ENCODE peak calls at places on chromosomes 13 and 19, in six cellular contexts. N, E, T, U, A and B are unnamed samples.

GRCh38 chr13:83232626-83233025 is 649.6 kb downstream of the SLITRK1 start:
- DNase-seq in A (no peak), U (no peak), N (no peak), T (no peak), E (no peak), B (no peak)

GRCh38 chr19:3073159-3073563 is 10.9 kb upstream of the TLE5 start:
- DNase-seq in A (peak), T (no peak), E (peak), N (no peak), U (no peak), B (no peak)

GRCh38 chr13:25214371-25215252 is 42.5 kb upstream of the AMER2 start:
- DNase-seq in E (peak), U (no peak), N (no peak), T (no peak), A (peak), B (no peak)

GRCh38 chr13:79491715-79492114 is 10.8 kb downstream of the NDFIP2 start:
- DNase-seq in E (no peak), A (peak), U (no peak), T (no peak), N (no peak), B (no peak)

GRCh38 chr13:22496803-22497508 is 683.8 kb upstream of the SGCG start:
- DNase-seq in E (no peak), A (no peak), T (no peak), U (no peak), N (no peak), B (no peak)

GRCh38 chr13:113338451-113338850 is 25.5 kb downstream of the GRTP1 start:
- DNase-seq in E (no peak), A (no peak), N (no peak), T (no peak), U (no peak), B (no peak)

GRCh38 chr13:110405597-110406450 is 98.7 kb downstream of the COL4A2 start:
- DNase-seq in N (no peak), E (no peak), T (no peak), U (no peak), A (peak), B (no peak)

GRCh38 chr13:84430441-84430840 is 548.2 kb upstream of the SLITRK1 start:
- DNase-seq in U (no peak), N (no peak), E (no peak), A (peak), T (no peak), B (no peak)

GRCh38 chr13:79404361-79404760 is 1.7 kb downstream of the RBM26 start:
- DNase-seq in U (no peak), E (no peak), N (no peak), T (no peak), A (no peak), B (no peak)

GRCh38 chr19:46839752-46840151 is 10.9 kb downstream of the AP2S1 start:
- DNase-seq in T (no peak), N (no peak), E (no peak), A (no peak), U (no peak), B (no peak)

GRCh38 chr13:40780822-40781401 is 8.5 kb upstream of the SLC25A15 start:
- DNase-seq in A (peak), U (no peak), T (no peak), N (no peak), E (peak), B (no peak)
- TF ChIP-seq CTCF in A (no peak), U (no peak), T (peak), N (no peak), E (no peak), B (no peak)

DNA sequence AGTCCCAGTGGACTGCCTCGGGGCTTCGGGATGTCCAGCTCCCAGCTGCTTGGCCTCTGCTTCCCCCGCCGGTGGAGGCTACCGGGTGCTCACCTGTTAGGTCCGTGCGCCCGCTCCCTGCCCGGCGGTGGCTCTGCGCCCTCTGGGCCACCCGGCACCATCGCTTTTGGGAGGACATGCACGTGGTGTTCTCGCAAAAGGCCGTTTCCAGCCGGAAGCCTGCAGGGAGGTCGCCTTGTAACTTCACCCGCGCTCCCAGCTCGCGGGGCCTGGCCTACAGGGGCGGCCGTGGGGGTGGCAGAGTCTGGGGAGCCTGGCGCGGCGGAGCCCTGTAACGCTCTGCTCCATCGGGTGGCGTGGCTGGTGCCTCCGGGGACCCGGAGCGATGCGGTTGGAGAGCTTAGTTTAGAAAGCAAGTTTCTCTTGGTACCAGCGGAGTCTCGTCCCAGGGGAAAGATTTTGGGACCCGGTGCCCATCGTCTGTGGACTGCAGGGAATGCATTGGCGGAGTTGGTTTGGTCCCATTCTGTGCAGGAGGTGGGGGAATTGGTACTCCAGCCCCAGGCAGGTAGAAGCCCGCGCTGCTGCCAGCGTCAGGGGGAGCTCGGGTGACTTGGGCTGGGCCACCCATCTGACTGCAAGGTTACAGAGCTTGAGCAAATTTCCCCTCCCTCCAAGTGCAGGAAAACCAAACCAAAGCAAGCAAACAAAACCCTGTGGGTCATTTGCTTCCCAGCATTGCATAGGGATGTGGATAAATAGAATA is 673 bp downstream of the SPATA13 start:
- DNase-seq in T (peak), E (peak), A (no peak), N (no peak), U (peak), B (no peak)
- TF ChIP-seq CTCF in T (no peak), E (no peak), A (no peak), N (no peak), U (no peak), B (no peak)

GRCh38 chr19:4606181-4606580 is 33.1 kb upstream of the TNFAIP8L1 start:
- DNase-seq in A (no peak), U (no peak), N (no peak), T (no peak), E (no peak), B (no peak)
- TF ChIP-seq CTCF in A (no peak), U (no peak), N (no peak), T (no peak), E (no peak), B (no peak)

GRCh38 chr19:10226376-10227214 is 4.5 kb downstream of the S1PR2 start:
- DNase-seq in N (no peak), E (no peak), T (no peak), A (peak), U (peak), B (no peak)

GRCh38 chr19:10228925-10229324 is 2.2 kb downstream of the S1PR2 start:
- DNase-seq in E (peak), N (no peak), A (peak), U (no peak), T (peak), B (no peak)

GRCh38 chr19:10228393-10228792 is 2.7 kb downstream of the S1PR2 start:
- DNase-seq in E (no peak), A (no peak), T (no peak), N (no peak), U (no peak), B (no peak)

GRCh38 chr19:10226021-10226375 is 5.1 kb downstream of the S1PR2 start:
- DNase-seq in U (no peak), A (no peak), N (no peak), T (no peak), E (no peak), B (no peak)

DNA sequence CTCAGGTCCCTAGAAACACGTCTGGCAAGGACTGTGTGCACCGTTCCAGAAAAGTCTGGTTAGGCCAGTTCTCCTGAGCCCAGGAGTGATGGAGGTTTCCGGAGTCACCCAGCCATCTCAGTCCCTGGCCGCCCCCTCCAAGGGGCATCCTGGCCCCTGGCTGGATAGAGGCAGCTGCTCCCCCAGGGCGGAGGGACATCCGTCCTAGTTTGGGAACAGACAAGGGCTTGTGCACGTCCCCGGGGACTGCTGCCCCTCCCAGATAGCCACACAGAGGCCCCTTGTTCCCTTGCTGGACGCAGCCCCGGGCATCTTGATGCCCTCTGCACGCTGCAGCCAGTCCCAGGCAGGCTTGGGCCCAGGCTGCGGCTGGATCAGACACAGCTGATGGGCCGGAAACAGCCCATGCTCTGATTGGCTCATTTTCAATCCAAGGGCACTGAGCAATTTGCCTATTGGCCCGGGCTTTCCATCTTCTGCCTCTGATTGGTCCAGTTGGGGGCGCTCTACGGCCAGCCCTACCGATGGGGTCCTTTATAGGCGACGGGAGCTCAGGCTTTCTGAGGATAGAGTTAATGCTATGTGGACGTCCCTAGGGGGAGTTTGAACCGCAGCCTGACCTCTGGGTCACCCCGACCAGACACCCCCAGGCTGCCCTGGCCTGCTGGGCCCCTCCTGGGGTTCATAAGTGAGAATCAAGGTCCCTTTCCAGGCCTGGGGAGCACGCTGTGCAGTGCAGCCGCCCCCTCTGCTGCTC is 3.7 kb downstream of the S1PR2 start:
- DNase-seq in E (peak), U (peak), A (peak), N (no peak), T (no peak), B (no peak)
- TF ChIP-seq CTCF in E (peak), U (no peak), A (no peak), N (no peak), T (no peak), B (no peak)

GRCh38 chr13:85567909-85568308 is 231.3 kb downstream of the SLITRK6 start:
- DNase-seq in E (peak), U (no peak), N (no peak), T (no peak), A (no peak), B (no peak)
- TF ChIP-seq CTCF in E (no peak), U (no peak), N (no peak), T (no peak), A (no peak), B (no peak)

DNA sequence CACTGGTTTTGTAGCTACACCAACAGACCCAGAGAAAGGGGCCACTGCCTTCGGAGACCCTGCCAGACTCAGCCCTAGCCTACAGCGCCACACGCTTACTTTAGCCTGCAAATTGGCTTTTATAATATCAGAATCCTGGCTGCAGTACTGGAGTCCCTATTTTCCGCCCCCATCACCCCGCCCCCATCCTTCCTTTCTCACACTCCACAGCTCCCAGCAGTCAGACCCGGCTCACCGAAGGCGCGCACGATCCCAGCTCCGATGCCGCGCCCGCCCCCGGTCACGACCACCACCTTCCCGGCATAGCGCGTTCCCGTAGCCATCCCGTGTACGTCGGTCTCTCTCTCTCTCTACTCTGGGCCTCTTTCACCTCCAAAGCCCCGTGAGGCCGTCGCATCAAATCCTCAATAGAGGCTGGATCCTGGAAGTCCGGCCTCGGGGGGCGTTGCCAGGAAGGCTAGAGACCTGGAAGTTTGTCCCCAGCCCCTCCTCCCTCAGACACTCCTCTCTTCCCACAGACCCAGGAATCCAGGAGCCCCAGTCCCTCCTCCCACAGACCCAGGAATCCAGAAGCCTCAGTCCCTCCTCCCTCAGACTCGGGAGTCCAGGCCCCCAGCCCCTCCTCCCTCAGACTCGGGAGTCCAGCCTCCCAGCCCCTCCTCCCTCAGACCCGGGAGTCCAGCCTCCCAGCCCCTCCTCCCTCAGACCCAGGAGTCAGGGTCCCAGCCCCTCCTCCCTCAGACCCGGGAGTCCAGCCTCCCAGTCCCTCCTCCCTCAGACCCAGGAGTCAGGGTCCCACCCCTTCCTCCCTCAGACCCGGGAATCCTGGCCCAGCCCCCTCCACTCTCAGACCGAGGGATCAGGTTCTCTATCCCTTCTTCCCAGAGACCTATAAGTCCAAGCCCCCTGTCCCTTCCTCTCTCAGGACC is at the start of gene HSD17B14:
- DNase-seq in T (peak), A (peak), E (peak), N (no peak), U (peak), B (no peak)
- TF ChIP-seq CTCF in T (peak), A (no peak), E (peak), N (no peak), U (no peak), B (peak)